ENCODE peak calls at places on chromosomes 4 and X, in seven cellular contexts. X, Z, R, L, S, V and E are unnamed samples.

GRCh38 chr4:177706916-177707315 is 264.7 kb upstream of the AGA start:
- DNase-seq in X (no peak), S (no peak), L (no peak), V (no peak), Z (no peak), R (no peak), E (no peak)

GRCh38 chr4:137267024-137267423 is 265.3 kb downstream of the PCDH18 start:
- DNase-seq in X (no peak), L (no peak), S (no peak), R (no peak), Z (peak; percentile 38), V (peak; percentile 39), E (no peak)

GRCh38 chr4:45475490-45475889 is 648.4 kb downstream of the GABRG1 start:
- DNase-seq in V (no peak), X (no peak), R (no peak), Z (no peak), L (no peak), S (no peak), E (no peak)

GRCh38 chrX:124938715-124939114 is 381.0 kb upstream of the TEX13C start:
- DNase-seq in V (no peak), X (no peak), S (no peak), L (no peak), R (no peak), Z (no peak), E (no peak)

GRCh38 chrX:154028502-154029184 is 8.9 kb upstream of the IRAK1 start:
- DNase-seq in V (no peak), S (no peak), R (no peak), L (no peak), X (no peak), Z (no peak), E (no peak)

GRCh38 chrX:9370888-9371287 is 94.0 kb upstream of the TBL1X start:
- DNase-seq in Z (peak; percentile 12), L (no peak), R (no peak), X (no peak), V (no peak), S (no peak), E (no peak)

GRCh38 chrX:7059214-7059838 is 88.2 kb upstream of the STS start:
- DNase-seq in L (no peak), R (no peak), X (no peak), Z (no peak), S (no peak), V (no peak), E (no peak)

GRCh38 chrX:152821145-152821765 is 9.3 kb downstream of the CETN2 start:
- DNase-seq in L (peak; percentile 54), S (peak; percentile 9), R (no peak), Z (peak; percentile 32), X (peak; percentile 50), V (peak; percentile 53), E (peak; percentile 28)

GRCh38 chr4:7255996-7256395 is 63.7 kb downstream of the SORCS2 start:
- DNase-seq in Z (no peak), X (no peak), S (no peak), V (no peak), R (no peak), L (no peak), E (no peak)

GRCh38 chrX:8815460-8816065 is 14.4 kb upstream of the FAM9A start:
- DNase-seq in S (no peak), Z (peak; percentile 40), X (no peak), L (peak; percentile 74), R (peak; percentile 53), V (peak; percentile 74), E (peak; percentile 50)

GRCh38 chr4:27861381-27861787 is 1000.7 kb downstream of the STIM2 start:
- DNase-seq in Z (peak; percentile 47), X (peak; percentile 68), S (peak; percentile 25), V (peak; percentile 17), L (peak; percentile 83), R (peak; percentile 49), E (peak; percentile 38)

GRCh38 chrX:98299785-98300184 is 1416.1 kb downstream of the RPA4 start:
- DNase-seq in L (no peak), V (no peak), R (no peak), X (no peak), Z (no peak), S (no peak), E (no peak)

GRCh38 chr4:2852481-2852881 is 8.8 kb downstream of the ADD1 start:
- DNase-seq in V (no peak), L (no peak), R (no peak), X (no peak), S (no peak), Z (no peak), E (no peak)

GRCh38 chrX:53089224-53089842 is 4.6 kb upstream of the KANTR start:
- DNase-seq in V (peak; percentile 74), X (no peak), L (peak; percentile 64), Z (peak; percentile 68), R (no peak), S (no peak), E (peak; percentile 70)

GRCh38 chr4:171516694-171517093 is 296.5 kb upstream of the GALNTL6 start:
- DNase-seq in Z (no peak), V (no peak), R (no peak), S (no peak), L (no peak), X (no peak), E (no peak)

GRCh38 chr4:173735055-173735454 is 205.0 kb upstream of the HAND2 start:
- DNase-seq in S (no peak), L (no peak), V (no peak), X (no peak), R (no peak), Z (peak; percentile 22), E (peak; percentile 62)

GRCh38 chr4:175998782-175999181 is 66.9 kb upstream of the WDR17 start:
- DNase-seq in V (no peak), S (peak; percentile 43), L (peak; percentile 93), Z (no peak), X (peak; percentile 51), R (peak; percentile 35), E (no peak)

GRCh38 chr4:110667670-110668069 is 44.8 kb upstream of the PITX2 start:
- DNase-seq in S (no peak), R (no peak), X (no peak), Z (no peak), V (no peak), L (no peak), E (peak; percentile 24)

GRCh38 chrX:154458954-154459829 is 1.1 kb downstream of the PLXNA3 start:
- DNase-seq in L (peak; percentile 16), V (no peak), R (no peak), X (no peak), Z (no peak), S (no peak), E (no peak)

GRCh38 chrX:27807690-27808089 is at the start of gene MAGEB10:
- DNase-seq in R (no peak), L (no peak), Z (no peak), X (no peak), S (no peak), V (no peak), E (no peak)
- H3K9ac ChIP-seq in R (no peak within 1 kb of the TSS), L (no peak within 1 kb of the TSS), Z (no peak within 1 kb of the TSS), X (no peak within 1 kb of the TSS), S (no peak within 1 kb of the TSS), V (no peak within 1 kb of the TSS), E (no peak within 1 kb of the TSS)

GRCh38 chrX:18158963-18159362 is 61.7 kb downstream of the BEND2 start:
- DNase-seq in X (no peak), V (no peak), R (no peak), S (no peak), L (no peak), Z (no peak), E (no peak)
- H4K8ac ChIP-seq in X (no peak overlapping the region), V (no peak overlapping the region), R (no peak overlapping the region), S (no peak overlapping the region), L (no peak overlapping the region), Z (no peak overlapping the region), E (no peak overlapping the region)

DNA sequence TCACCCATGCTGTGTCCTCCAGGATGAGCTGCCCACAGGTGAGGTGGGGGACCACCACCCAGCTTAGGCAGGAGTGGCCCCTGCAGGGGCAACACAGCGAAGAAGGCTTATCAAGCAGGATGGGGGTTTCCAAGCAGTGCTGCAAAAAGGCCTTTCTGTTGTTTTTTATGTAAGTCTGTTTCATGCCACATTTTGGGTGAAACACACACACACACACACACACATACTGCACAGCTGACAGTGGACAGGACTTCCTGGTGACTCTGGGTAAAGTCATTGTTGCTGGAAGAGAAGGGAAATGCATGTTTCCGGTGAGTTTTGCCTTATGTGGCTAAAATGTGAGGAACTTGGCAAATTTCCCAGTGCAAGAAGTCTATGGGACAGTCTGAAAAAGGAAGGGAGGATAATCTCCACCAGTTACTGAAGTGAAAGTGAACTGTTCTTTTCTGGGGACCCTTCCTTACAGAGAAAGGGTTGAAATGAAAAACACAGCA is 119.2 kb downstream of the IRF2 start:
- DNase-seq in S (no peak), X (peak; percentile 19), L (no peak), R (no peak), V (peak; percentile 39), Z (peak; percentile 93), E (peak; percentile 87)
- H3K9ac ChIP-seq in S (no peak overlapping the region), X (no peak overlapping the region), L (no peak overlapping the region), R (no peak overlapping the region), V (no peak overlapping the region), Z (peak overlapping the region; percentile 40), E (peak overlapping the region; percentile 74)

GRCh38 chr4:18113710-18114331 is 92.3 kb upstream of the LCORL start:
- DNase-seq in R (no peak), Z (no peak), S (no peak), L (no peak), X (no peak), V (no peak), E (no peak)
- H4K8ac ChIP-seq in R (no peak overlapping the region), Z (no peak overlapping the region), S (no peak overlapping the region), L (no peak overlapping the region), X (no peak overlapping the region), V (no peak overlapping the region), E (no peak overlapping the region)

DNA sequence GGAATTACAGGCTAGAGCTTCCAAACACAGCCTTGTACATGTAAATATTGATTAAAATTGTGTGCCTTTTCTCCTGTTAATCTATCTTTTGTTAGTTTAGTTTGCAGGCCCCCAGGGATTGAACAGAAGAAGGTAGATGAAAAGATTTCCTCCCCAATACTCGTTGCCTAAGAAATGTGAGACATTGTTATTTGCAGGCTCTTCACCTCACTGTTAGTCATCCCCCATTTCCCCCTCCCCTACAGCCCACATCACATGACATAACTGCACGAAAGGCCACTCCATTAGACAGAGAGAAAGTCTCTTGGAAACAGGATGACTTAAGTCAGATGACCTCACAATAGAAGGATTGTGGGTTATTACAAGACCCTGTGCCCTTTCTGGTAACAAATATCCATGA is 13.3 kb upstream of the MID1 start:
- DNase-seq in S (no peak), R (no peak), X (no peak), L (peak; percentile 64), V (no peak), Z (peak; percentile 95), E (peak; percentile 93)
- H3K9ac ChIP-seq in S (no peak overlapping the region), R (no peak overlapping the region), X (no peak overlapping the region), L (no peak overlapping the region), V (no peak overlapping the region), Z (no peak overlapping the region), E (peak overlapping the region; percentile 70)

GRCh38 chr4:1754336-1754735 is 33.0 kb downstream of the TACC3 start:
- DNase-seq in S (no peak), X (no peak), Z (no peak), R (no peak), V (no peak), L (no peak), E (no peak)
- H4K8ac ChIP-seq in S (peak overlapping the region; percentile 51), X (no peak overlapping the region), Z (no peak overlapping the region), R (no peak overlapping the region), V (no peak overlapping the region), L (no peak overlapping the region), E (no peak overlapping the region)